ENCODE peak calls at places on chromosomes 7 and 10, in eight cellular contexts. V, N, A, S, W, T, R and E are unnamed samples.

GRCh38 chr10:118139321-118139720 is 92.6 kb upstream of the RAB11FIP2 start:
- DNase-seq in W (no peak), S (no peak), T (peak; percentile 65), N (no peak), A (no peak), V (no peak), R (no peak), E (peak; percentile 2)

GRCh38 chr10:113037222-113037621 is 87.2 kb downstream of the TCF7L2 start:
- DNase-seq in V (no peak), A (no peak), S (no peak), T (no peak), W (no peak), R (no peak), N (no peak), E (no peak)

GRCh38 chr10:73593110-73593509 is 2.0 kb upstream of the USP54 start:
- DNase-seq in T (no peak), S (no peak), V (no peak), R (no peak), N (no peak), W (no peak), A (no peak), E (no peak)

GRCh38 chr7:111796671-111797070 is 234.4 kb upstream of the IMMP2L start:
- DNase-seq in T (peak; percentile 1), N (no peak), W (no peak), R (peak; percentile 34), A (peak; percentile 18), S (no peak), V (peak; percentile 28), E (no peak)

GRCh38 chr7:18513343-18513742 is 17.8 kb downstream of the HDAC9 start:
- DNase-seq in R (no peak), S (no peak), V (peak; percentile 57), W (no peak), T (no peak), N (no peak), A (no peak), E (no peak)

GRCh38 chr7:29839302-29839701 is 33.0 kb downstream of the WIPF3 start:
- DNase-seq in W (peak; percentile 60), V (no peak), R (peak; percentile 77), S (no peak), T (peak; percentile 86), A (peak; percentile 66), N (peak; percentile 83), E (no peak)

GRCh38 chr10:42475168-42476098 is 162.9 kb downstream of the ZNF33B start:
- DNase-seq in A (no peak), W (peak; percentile 52), N (no peak), R (peak; percentile 70), S (peak; percentile 65), T (peak; percentile 36), V (peak; percentile 2), E (no peak)

GRCh38 chr10:111821876-111822275 is 361.7 kb downstream of the GPAM start:
- DNase-seq in A (no peak), V (no peak), R (no peak), N (no peak), T (no peak), S (no peak), W (no peak), E (no peak)

GRCh38 chr7:56079450-56080185 is 13.1 kb downstream of the PHKG1 start:
- DNase-seq in V (peak; percentile 59), W (peak; percentile 89), A (peak; percentile 57), S (peak; percentile 94), T (peak; percentile 89), N (peak; percentile 93), R (peak; percentile 79), E (no peak)

GRCh38 chr10:93363891-93364648 is 118.1 kb downstream of the MYOF start:
- DNase-seq in T (no peak), A (peak; percentile 14), N (peak; percentile 60), V (no peak), R (no peak), W (peak; percentile 63), S (peak; percentile 80), E (no peak)

GRCh38 chr7:132309102-132309805 is 267.0 kb downstream of the PLXNA4 start:
- DNase-seq in V (no peak), N (no peak), W (no peak), A (no peak), S (no peak), T (no peak), R (no peak), E (no peak)

GRCh38 chr7:132742152-132742551 is 165.9 kb upstream of the PLXNA4 start:
- DNase-seq in T (peak; percentile 85), V (no peak), S (no peak), W (no peak), N (peak; percentile 41), A (peak; percentile 98), R (peak; percentile 92), E (peak; percentile 12)

GRCh38 chr10:84521468-84521867 is 193.1 kb downstream of the CCSER2 start:
- DNase-seq in T (no peak), V (no peak), S (no peak), N (no peak), R (no peak), W (no peak), A (no peak), E (no peak)

GRCh38 chr7:8282871-8283270 is 20.9 kb upstream of the ICA1 start:
- DNase-seq in N (no peak), R (no peak), S (no peak), W (no peak), V (no peak), T (no peak), A (no peak), E (no peak)
- H3K27ac ChIP-seq in N (no peak overlapping the region), R (no peak overlapping the region), S (no peak overlapping the region), W (no peak overlapping the region), V (no peak overlapping the region), T (no peak overlapping the region), A (no peak overlapping the region), E (no peak overlapping the region)

GRCh38 chr7:6575246-6576023 is 1.8 kb upstream of the ZDHHC4 start:
- DNase-seq in V (no peak), W (no peak), A (no peak), N (no peak), T (no peak), S (no peak), R (no peak), E (no peak)

GRCh38 chr7:6576024-6576866 is 1.0 kb upstream of the ZDHHC4 start:
- DNase-seq in A (no peak), W (no peak), V (peak; percentile 34), T (no peak), S (no peak), R (no peak), N (no peak), E (no peak)

GRCh38 chr7:6579446-6579845 is 2.2 kb downstream of the ZDHHC4 start:
- DNase-seq in R (no peak), T (peak; percentile 54), A (no peak), W (no peak), V (peak; percentile 70), S (no peak), N (no peak), E (no peak)

GRCh38 chr7:6577369-6578113 is at the start of gene ZDHHC4:
- DNase-seq in N (peak; percentile 95), S (peak; percentile 97), T (peak; percentile 97), V (peak; percentile 91), A (peak; percentile 81), R (peak; percentile 85), W (peak; percentile 94), E (no peak)

GRCh38 chr7:6578114-6579084 is 1.1 kb downstream of the ZDHHC4 start:
- DNase-seq in A (no peak), N (no peak), T (peak; percentile 35), V (no peak), S (no peak), R (no peak), W (no peak), E (no peak)
- H3K27ac ChIP-seq in A (no peak overlapping the region), N (peak overlapping the region; percentile 94), T (peak overlapping the region; percentile 91), V (no peak overlapping the region), S (peak overlapping the region; percentile 87), R (peak overlapping the region; percentile 93), W (no peak overlapping the region), E (peak overlapping the region; percentile 78)

GRCh38 chr7:21939136-21939857 is 6.4 kb downstream of the CDCA7L start:
- DNase-seq in W (no peak), N (no peak), A (peak; percentile 60), S (no peak), V (no peak), T (peak; percentile 43), R (no peak), E (no peak)

GRCh38 chr7:21941570-21942224 is 4.0 kb downstream of the CDCA7L start:
- DNase-seq in W (no peak), S (no peak), N (no peak), T (peak; percentile 72), R (no peak), A (peak; percentile 59), V (no peak), E (no peak)

GRCh38 chr7:21934824-21935223 is 10.9 kb downstream of the CDCA7L start:
- DNase-seq in N (no peak), S (no peak), A (no peak), V (no peak), R (no peak), W (no peak), T (no peak), E (no peak)

GRCh38 chr7:21939858-21940322 is 5.8 kb downstream of the CDCA7L start:
- DNase-seq in A (no peak), T (no peak), W (no peak), N (no peak), S (no peak), V (no peak), R (no peak), E (no peak)

DNA sequence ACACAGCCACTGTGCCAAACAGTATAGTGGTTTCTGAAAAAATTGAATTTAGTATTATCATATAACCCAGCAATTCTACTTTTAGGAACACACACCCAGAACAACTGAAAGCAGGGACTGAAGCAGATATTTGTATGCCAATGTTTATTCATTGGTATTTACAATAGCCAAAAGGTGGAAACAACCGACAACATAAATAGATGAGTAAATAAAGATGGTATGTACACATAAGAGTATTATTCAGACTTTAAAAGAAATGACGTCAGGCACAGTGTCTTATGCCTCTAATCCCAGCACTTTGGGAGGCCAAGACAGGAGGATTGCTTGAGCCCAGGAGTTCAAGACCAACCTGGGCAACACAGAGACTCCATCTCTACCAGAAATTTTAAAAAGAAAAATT is 7.2 kb downstream of the CDCA7L start:
- DNase-seq in T (no peak), R (no peak), W (no peak), A (no peak), V (no peak), N (no peak), S (no peak), E (no peak)
- H3K27ac ChIP-seq in T (no peak overlapping the region), R (no peak overlapping the region), W (no peak overlapping the region), A (no peak overlapping the region), V (no peak overlapping the region), N (peak overlapping the region; percentile 55), S (no peak overlapping the region), E (peak overlapping the region; percentile 37)

GRCh38 chr7:115009736-115010435 is 88.0 kb downstream of the MDFIC start:
- DNase-seq in W (peak; percentile 53), V (no peak), S (no peak), R (peak; percentile 92), A (peak; percentile 36), T (peak; percentile 42), N (peak; percentile 29), E (no peak)
- H3K27ac ChIP-seq in W (no peak overlapping the region), V (no peak overlapping the region), S (no peak overlapping the region), R (peak overlapping the region; percentile 6), A (no peak overlapping the region), T (no peak overlapping the region), N (peak overlapping the region; percentile 72), E (no peak overlapping the region)

GRCh38 chr7:108735814-108736213 is 166.1 kb downstream of the DNAJB9 start:
- DNase-seq in T (no peak), S (no peak), N (no peak), V (no peak), R (no peak), W (no peak), A (no peak), E (no peak)
- H3K27ac ChIP-seq in T (no peak overlapping the region), S (no peak overlapping the region), N (no peak overlapping the region), V (no peak overlapping the region), R (no peak overlapping the region), W (no peak overlapping the region), A (no peak overlapping the region), E (no peak overlapping the region)

GRCh38 chr10:77872947-77873557 is 53.5 kb downstream of the DLG5 start:
- DNase-seq in W (no peak), N (no peak), R (no peak), T (no peak), S (no peak), V (no peak), A (no peak), E (no peak)
- H3K27ac ChIP-seq in W (no peak overlapping the region), N (peak overlapping the region; percentile 30), R (no peak overlapping the region), T (no peak overlapping the region), S (no peak overlapping the region), V (no peak overlapping the region), A (no peak overlapping the region), E (peak overlapping the region; percentile 97)